ENCODE peak calls at places on chromosomes 13 and 19, in eight cellular contexts. One of them, this sample, is unnamed.

GRCh38 chr19:13865578-13866462 is 11.1 kb upstream of the NANOS3 start:
- DNase-seq in pancreas: peak; percentile 59
- DNase-seq in OCI-M1: no peak
- DNase-seq in NCI-H1105: peak; percentile 42
- DNase-seq in amniotic epithelial cell: no peak
- DNase-seq in EL: no peak
- DNase-seq in foreskin keratinocyte: no peak
- DNase-seq in activated CD4-positive, alpha-beta T cell treated with anti-CD3 and anti-CD28 coated beads, Interleukin-2, amount 10 ng/mL, durations not matched to agents 7 days and 5 days: no peak
- DNase-seq in this sample: peak; percentile 81

GRCh38 chr19:15021286-15022007 is 27.8 kb upstream of the CASP14 start:
- DNase-seq in amniotic epithelial cell: no peak
- DNase-seq in NCI-H1105: no peak
- DNase-seq in foreskin keratinocyte: no peak
- DNase-seq in pancreas: peak; percentile 28
- DNase-seq in OCI-M1: no peak
- DNase-seq in activated CD4-positive, alpha-beta T cell treated with anti-CD3 and anti-CD28 coated beads, Interleukin-2, amount 10 ng/mL, durations not matched to agents 7 days and 5 days: no peak
- DNase-seq in EL: no peak
- DNase-seq in this sample: no peak

GRCh38 chr13:30020726-30021312 is 170.4 kb upstream of the UBL3 start:
- DNase-seq in OCI-M1: no peak
- DNase-seq in activated CD4-positive, alpha-beta T cell treated with anti-CD3 and anti-CD28 coated beads, Interleukin-2, amount 10 ng/mL, durations not matched to agents 7 days and 5 days: no peak
- DNase-seq in EL: peak; percentile 71
- DNase-seq in foreskin keratinocyte: peak; percentile 66
- DNase-seq in pancreas: no peak
- DNase-seq in amniotic epithelial cell: peak; percentile 19
- DNase-seq in NCI-H1105: no peak
- DNase-seq in this sample: no peak

GRCh38 chr19:18119243-18120105 is 21.9 kb downstream of the MAST3 start:
- DNase-seq in activated CD4-positive, alpha-beta T cell treated with anti-CD3 and anti-CD28 coated beads, Interleukin-2, amount 10 ng/mL, durations not matched to agents 7 days and 5 days: peak; percentile 73
- DNase-seq in pancreas: no peak
- DNase-seq in amniotic epithelial cell: no peak
- DNase-seq in OCI-M1: no peak
- DNase-seq in foreskin keratinocyte: no peak
- DNase-seq in NCI-H1105: no peak
- DNase-seq in EL: no peak
- DNase-seq in this sample: no peak

GRCh38 chr19:55683449-55684261 is 8.6 kb downstream of the EPN1 start:
- DNase-seq in OCI-M1: no peak
- DNase-seq in pancreas: peak; percentile 71
- DNase-seq in amniotic epithelial cell: no peak
- DNase-seq in foreskin keratinocyte: no peak
- DNase-seq in NCI-H1105: no peak
- DNase-seq in EL: no peak
- DNase-seq in activated CD4-positive, alpha-beta T cell treated with anti-CD3 and anti-CD28 coated beads, Interleukin-2, amount 10 ng/mL, durations not matched to agents 7 days and 5 days: no peak
- DNase-seq in this sample: no peak

GRCh38 chr13:45500492-45501174 is 35.9 kb downstream of the COG3 start:
- DNase-seq in amniotic epithelial cell: peak; percentile 92
- DNase-seq in foreskin keratinocyte: peak; percentile 91
- DNase-seq in EL: peak; percentile 93
- DNase-seq in pancreas: no peak
- DNase-seq in OCI-M1: peak; percentile 83
- DNase-seq in NCI-H1105: no peak
- DNase-seq in activated CD4-positive, alpha-beta T cell treated with anti-CD3 and anti-CD28 coated beads, Interleukin-2, amount 10 ng/mL, durations not matched to agents 7 days and 5 days: no peak
- DNase-seq in this sample: no peak

GRCh38 chr13:41952749-41953148 is 8.2 kb downstream of the VWA8 start:
- DNase-seq in EL: no peak
- DNase-seq in foreskin keratinocyte: no peak
- DNase-seq in amniotic epithelial cell: no peak
- DNase-seq in NCI-H1105: no peak
- DNase-seq in OCI-M1: no peak
- DNase-seq in pancreas: no peak
- DNase-seq in activated CD4-positive, alpha-beta T cell treated with anti-CD3 and anti-CD28 coated beads, Interleukin-2, amount 10 ng/mL, durations not matched to agents 7 days and 5 days: no peak
- DNase-seq in this sample: no peak

GRCh38 chr13:29543230-29544215 is 52.0 kb downstream of the SLC7A1 start:
- DNase-seq in OCI-M1: no peak
- DNase-seq in EL: peak; percentile 81
- DNase-seq in foreskin keratinocyte: no peak
- DNase-seq in NCI-H1105: no peak
- DNase-seq in activated CD4-positive, alpha-beta T cell treated with anti-CD3 and anti-CD28 coated beads, Interleukin-2, amount 10 ng/mL, durations not matched to agents 7 days and 5 days: no peak
- DNase-seq in amniotic epithelial cell: peak; percentile 71
- DNase-seq in pancreas: no peak
- DNase-seq in this sample: no peak

GRCh38 chr13:44300895-44301638 is 72.6 kb upstream of the SERP2 start:
- DNase-seq in foreskin keratinocyte: peak; percentile 94
- DNase-seq in amniotic epithelial cell: peak; percentile 90
- DNase-seq in pancreas: peak; percentile 52
- DNase-seq in EL: peak; percentile 84
- DNase-seq in NCI-H1105: no peak
- DNase-seq in activated CD4-positive, alpha-beta T cell treated with anti-CD3 and anti-CD28 coated beads, Interleukin-2, amount 10 ng/mL, durations not matched to agents 7 days and 5 days: no peak
- DNase-seq in OCI-M1: no peak
- DNase-seq in this sample: no peak

GRCh38 chr13:38990693-38991092 is at the start of gene STOML3:
- DNase-seq in OCI-M1: peak; percentile 31
- DNase-seq in amniotic epithelial cell: no peak
- DNase-seq in foreskin keratinocyte: no peak
- DNase-seq in EL: no peak
- DNase-seq in pancreas: no peak
- DNase-seq in activated CD4-positive, alpha-beta T cell treated with anti-CD3 and anti-CD28 coated beads, Interleukin-2, amount 10 ng/mL, durations not matched to agents 7 days and 5 days: no peak
- DNase-seq in NCI-H1105: no peak
- DNase-seq in this sample: no peak